ENCODE peak calls at places on chromosomes 3 and 15, in nine cellular contexts. H is IMR-90, C is adrenal gland, A is body of pancreas, Q is HCT116, T is ovary, S is GM12878, O is right lobe of liver, D is heart left ventricle. W is an unnamed sample.

GRCh38 chr3:12833226-12834161 is 7.9 kb downstream of the RPL32 start:
- DNase-seq in S (no peak), C (no peak), A (no peak), D (no peak), T (no peak), H (no peak), O (no peak), Q (no peak), W (no peak)

GRCh38 chr15:26628879-26629529 is 143.9 kb downstream of the GABRB3 start:
- DNase-seq in C (peak; percentile 85), T (peak; percentile 84), D (peak; percentile 62), H (peak; percentile 2), O (peak; percentile 50), S (no peak), Q (no peak), A (peak; percentile 64), W (no peak)

GRCh38 chr3:171774516-171774915 is 35.8 kb downstream of the PLD1 start:
- DNase-seq in A (no peak), C (no peak), D (no peak), T (no peak), H (no peak), Q (no peak), S (no peak), O (no peak), W (no peak)

GRCh38 chr3:38029400-38030125 is at the start of gene PLCD1:
- DNase-seq in Q (no peak), A (peak; percentile 69), S (no peak), D (peak; percentile 85), H (no peak), C (no peak), T (peak; percentile 87), O (peak; percentile 75), W (no peak)

GRCh38 chr15:36742696-36743095 is 163.3 kb downstream of the CDIN1 start:
- DNase-seq in S (no peak), H (peak; percentile 25), C (no peak), O (no peak), Q (no peak), A (no peak), D (no peak), T (no peak), W (no peak)

GRCh38 chr3:20037255-20037996 is 2.8 kb upstream of the KAT2B start:
- DNase-seq in D (no peak), Q (no peak), S (no peak), C (no peak), H (no peak), A (no peak), O (no peak), T (no peak), W (no peak)

GRCh38 chr15:92914768-92915221 is 14.7 kb downstream of the CHD2 start:
- DNase-seq in T (no peak), D (no peak), O (no peak), A (no peak), S (no peak), C (no peak), H (no peak), Q (no peak), W (no peak)

GRCh38 chr3:18556001-18556408 is 130.9 kb upstream of the SATB1 start:
- DNase-seq in H (no peak), A (no peak), D (no peak), Q (no peak), T (no peak), O (no peak), S (no peak), C (no peak), W (no peak)

GRCh38 chr3:174423936-174424335 is 435.2 kb upstream of the NAALADL2 start:
- DNase-seq in A (no peak), D (no peak), Q (no peak), O (no peak), S (no peak), C (no peak), T (no peak), H (no peak), W (no peak)

GRCh38 chr3:189292667-189293478 is 121.1 kb downstream of the TPRG1 start:
- DNase-seq in C (no peak), O (no peak), S (no peak), H (no peak), Q (no peak), A (no peak), D (no peak), T (no peak), W (no peak)

GRCh38 chr3:43390255-43390588 is 103.9 kb downstream of the SNRK start:
- DNase-seq in D (no peak), T (no peak), A (peak; percentile 92), S (no peak), H (no peak), O (no peak), Q (no peak), C (no peak), W (no peak)

GRCh38 chr3:119559441-119559963 is at the start of gene CD80:
- DNase-seq in Q (peak; percentile 65), O (peak; percentile 62), H (peak; percentile 38), T (no peak), D (peak; percentile 46), A (peak; percentile 78), S (peak; percentile 82), C (peak; percentile 80), W (peak; percentile 30)

GRCh38 chr15:98859149-98859548 is 148.4 kb downstream of the PGPEP1L start:
- DNase-seq in O (no peak), A (no peak), H (no peak), S (no peak), C (no peak), D (no peak), T (no peak), Q (no peak), W (no peak)

GRCh38 chr3:120795017-120795648 is 52.6 kb downstream of the GTF2E1 start:
- DNase-seq in C (peak; percentile 96), T (peak; percentile 70), D (peak; percentile 76), Q (peak; percentile 61), H (peak; percentile 82), A (peak; percentile 75), O (peak; percentile 87), S (peak; percentile 51), W (peak; percentile 6)

GRCh38 chr3:50218448-50218847 is 13.4 kb downstream of the SLC38A3 start:
- DNase-seq in A (no peak), C (no peak), O (no peak), S (no peak), H (no peak), Q (no peak), T (no peak), D (no peak), W (no peak)

GRCh38 chr3:50217681-50218080 is 12.6 kb downstream of the SLC38A3 start:
- DNase-seq in S (no peak), O (no peak), H (no peak), D (no peak), Q (no peak), A (no peak), C (no peak), T (no peak), W (no peak)

GRCh38 chr3:50221051-50221412 is 15.0 kb upstream of the GNAI2 start:
- DNase-seq in A (no peak), H (no peak), C (no peak), S (no peak), O (no peak), D (no peak), T (no peak), Q (no peak), W (no peak)

GRCh38 chr3:50220109-50220508 is 15.0 kb downstream of the SLC38A3 start:
- DNase-seq in O (peak; percentile 71), T (no peak), C (no peak), H (no peak), A (no peak), D (no peak), S (no peak), Q (no peak), W (no peak)

DNA sequence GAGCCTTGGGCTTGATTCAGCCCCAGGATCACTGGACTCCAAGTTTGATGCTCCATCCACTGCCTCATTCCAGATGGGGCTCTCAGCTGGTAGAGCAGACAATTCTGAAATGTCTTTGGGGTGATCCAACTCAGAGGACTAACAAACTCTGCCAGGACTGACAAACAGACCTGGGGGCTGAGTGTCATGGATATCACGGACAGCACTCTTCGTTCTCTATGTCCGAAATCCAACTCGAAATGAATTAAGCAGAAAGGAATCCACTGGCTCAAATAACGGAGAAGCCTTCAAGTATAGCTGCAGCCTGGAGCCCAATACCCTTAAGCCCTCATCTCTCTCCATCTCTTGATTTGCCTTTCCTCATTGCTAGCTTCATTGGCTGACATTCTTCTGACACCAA is 14.2 kb downstream of the SLC38A3 start:
- DNase-seq in Q (no peak), A (no peak), T (no peak), H (no peak), D (no peak), C (no peak), O (no peak), S (no peak), W (no peak)
- H3K27me3 ChIP-seq in Q (no peaks in the 10 kb centered on the region), A (no peaks in the 10 kb centered on the region), T (no peaks in the 10 kb centered on the region), H (peaks cover 24% of the 10 kb centered on the region), D (no peaks in the 10 kb centered on the region), C (no peaks in the 10 kb centered on the region), O (no peaks in the 10 kb centered on the region), S (no peaks in the 10 kb centered on the region), W (no peaks in the 10 kb centered on the region)

GRCh38 chr3:159764211-159765024 is 224.2 kb upstream of the IL12A start:
- DNase-seq in H (peak; percentile 76), A (peak; percentile 20), S (no peak), O (peak; percentile 86), Q (no peak), D (peak; percentile 68), C (peak; percentile 62), T (no peak), W (no peak)
- TF ChIP-seq POLR2A in H (peak; percentile 87), A (no peak), S (no peak), O (peak; percentile 74), Q (peak; percentile 11), D (no peak), C (no peak), T (no peak), W (peak; percentile 60)

GRCh38 chr3:66350601-66351000 is 129.8 kb downstream of the SLC25A26 start:
- DNase-seq in H (peak; percentile 61), T (no peak), O (no peak), S (no peak), A (no peak), Q (no peak), C (no peak), D (no peak), W (no peak)
- H3K4me3 ChIP-seq in H (no peak overlapping the region), T (no peak overlapping the region), O (no peak overlapping the region), S (no peak overlapping the region), A (no peak overlapping the region), Q (no peak overlapping the region), C (no peak overlapping the region), D (no peak overlapping the region), W (no peak overlapping the region)

GRCh38 chr3:40020689-40021088 is 211.3 kb downstream of the MYRIP start:
- DNase-seq in D (no peak), O (no peak), Q (no peak), T (no peak), C (no peak), A (no peak), H (no peak), S (no peak), W (no peak)

GRCh38 chr3:40019371-40019770 is 210.0 kb downstream of the MYRIP start:
- DNase-seq in A (no peak), T (no peak), Q (no peak), D (no peak), S (no peak), H (no peak), O (no peak), C (no peak), W (no peak)

GRCh38 chr3:40022267-40022827 is 212.9 kb downstream of the MYRIP start:
- DNase-seq in O (no peak), H (no peak), S (no peak), A (no peak), T (no peak), D (no peak), C (no peak), Q (no peak), W (no peak)

GRCh38 chr3:40021338-40021737 is 211.9 kb downstream of the MYRIP start:
- DNase-seq in C (no peak), H (no peak), D (no peak), O (no peak), A (no peak), T (no peak), S (no peak), Q (no peak), W (no peak)

GRCh38 chr3:40024526-40024925 is 215.1 kb downstream of the MYRIP start:
- DNase-seq in C (no peak), H (no peak), A (no peak), D (no peak), T (no peak), O (no peak), Q (no peak), S (no peak), W (no peak)
- H3K27me3 ChIP-seq in C (no peaks in the 10 kb centered on the region), H (no peaks in the 10 kb centered on the region), A (no peaks in the 10 kb centered on the region), D (no peaks in the 10 kb centered on the region), T (no peaks in the 10 kb centered on the region), O (no peaks in the 10 kb centered on the region), Q (peaks cover 6% of the 10 kb centered on the region), S (no peaks in the 10 kb centered on the region), W (no peaks in the 10 kb centered on the region)

W was measured in esophagus squamous epithelium.